ENCODE peak calls at places on chromosome X, in five cellular contexts. G, Y, M, B and P are unnamed samples.

GRCh38 chrX:331145-331771 is 12.7 kb upstream of the GTPBP6 start:
- DNase-seq in G (no peak), B (no peak), Y (no peak), M (peak), P (no peak)

GRCh38 chrX:68732906-68733493 is 85.5 kb downstream of the STARD8 start:
- DNase-seq in M (peak), G (peak), Y (no peak), B (no peak), P (peak)

GRCh38 chrX:39869846-39870601 is 227.7 kb downstream of the BCOR start:
- DNase-seq in B (no peak), G (peak), M (no peak), Y (peak), P (no peak)

GRCh38 chrX:141314441-141314840 is 72.1 kb upstream of the SPANXC start:
- DNase-seq in M (no peak), B (no peak), Y (no peak), G (no peak), P (no peak)

GRCh38 chrX:77917294-77917933 is 6.9 kb downstream of the ATP7A start:
- DNase-seq in G (no peak), Y (no peak), B (no peak), M (no peak), P (no peak)

GRCh38 chrX:9907645-9908387 is 59.3 kb upstream of the CLDN34 start:
- DNase-seq in M (no peak), G (no peak), Y (peak), B (no peak), P (no peak)

GRCh38 chrX:21989415-21989814 is 42.7 kb upstream of the PHEX start:
- DNase-seq in B (no peak), M (no peak), Y (no peak), G (no peak), P (no peak)

GRCh38 chrX:73266766-73267165 is 52.1 kb upstream of the NAP1L2 start:
- DNase-seq in M (no peak), B (no peak), Y (no peak), G (no peak), P (no peak)

GRCh38 chrX:123803331-123803983 is 56.4 kb upstream of the XIAP start:
- DNase-seq in G (peak), B (no peak), M (no peak), Y (peak), P (no peak)

GRCh38 chrX:40700640-40701342 is 34.6 kb downstream of the MED14 start:
- DNase-seq in B (no peak), M (no peak), G (no peak), Y (no peak), P (no peak)

GRCh38 chrX:9874483-9874882 is 88.3 kb downstream of the SHROOM2 start:
- DNase-seq in B (no peak), G (no peak), M (no peak), Y (no peak), P (no peak)

GRCh38 chrX:70481424-70481823 is 36.8 kb downstream of the DLG3 start:
- DNase-seq in G (no peak), B (no peak), M (no peak), Y (no peak), P (no peak)

GRCh38 chrX:97310373-97310772 is 426.7 kb downstream of the RPA4 start:
- DNase-seq in M (no peak), Y (no peak), G (no peak), B (no peak), P (peak)

GRCh38 chrX:43706786-43707185 is 50.7 kb downstream of the MAOA start:
- DNase-seq in Y (no peak), G (no peak), B (no peak), M (no peak), P (no peak)

GRCh38 chrX:46573331-46573895 is at the start of gene CHST7:
- DNase-seq in B (peak), Y (peak), G (peak), M (peak), P (no peak)

GRCh38 chrX:115679460-115679859 is 118.5 kb downstream of the PLS3 start:
- DNase-seq in B (no peak), G (no peak), Y (peak), M (no peak), P (peak)

GRCh38 chrX:21865436-21865835 is 9.6 kb downstream of the YY2 start:
- DNase-seq in G (no peak), B (no peak), M (no peak), Y (no peak), P (no peak)

GRCh38 chrX:21907250-21907649 is 33.3 kb upstream of the SMS start:
- DNase-seq in B (no peak), Y (no peak), G (no peak), M (no peak), P (no peak)

GRCh38 chrX:40434947-40435346 is 145.8 kb upstream of the ATP6AP2 start:
- DNase-seq in M (peak), G (no peak), Y (no peak), B (no peak), P (no peak)

GRCh38 chrX:155959018-155959587 is 38.4 kb upstream of the IL9R start:
- DNase-seq in B (no peak), M (no peak), G (no peak), Y (no peak), P (no peak)

GRCh38 chrX:22740836-22741235 is 258.9 kb upstream of the DDX53 start:
- DNase-seq in Y (no peak), M (no peak), G (no peak), B (no peak), P (no peak)

GRCh38 chrX:73765776-73766465 is 202.9 kb downstream of the CHIC1 start:
- DNase-seq in M (no peak), B (no peak), Y (no peak), G (no peak), P (no peak)

GRCh38 chrX:40120838-40121580 is 23.3 kb upstream of the BCOR start:
- DNase-seq in Y (no peak), G (no peak), M (no peak), B (no peak), P (no peak)

GRCh38 chrX:134526399-134526798 is 66.4 kb downstream of the HPRT1 start:
- DNase-seq in Y (peak), B (no peak), G (no peak), M (no peak), P (no peak)